ENCODE peak calls at places on chromosomes 13 and 19, in eight cellular contexts. One of them, this sample, is unnamed.

GRCh38 chr13:38348890-38349289 is 761 bp upstream of the UFM1 start:
- DNase-seq in cardiac muscle cell: no peak
- DNase-seq in DMS153: peak; percentile 16
- DNase-seq in substantia nigra: peak; percentile 1
- DNase-seq in COR-L47: peak; percentile 42
- DNase-seq in lower leg skin: no peak
- DNase-seq in astrocyte of the hippocampus: no peak
- DNase-seq in T1000: no peak
- DNase-seq in this sample: peak; percentile 80

GRCh38 chr13:37118002-37118401 is 12.5 kb upstream of the CSNK1A1L start:
- DNase-seq in cardiac muscle cell: no peak
- DNase-seq in DMS153: no peak
- DNase-seq in substantia nigra: no peak
- DNase-seq in COR-L47: no peak
- DNase-seq in lower leg skin: no peak
- DNase-seq in astrocyte of the hippocampus: peak; percentile 59
- DNase-seq in T1000: no peak
- DNase-seq in this sample: no peak

GRCh38 chr19:41264581-41265375 is 606 bp downstream of the HNRNPUL1 start:
- DNase-seq in cardiac muscle cell: peak; percentile 50
- DNase-seq in DMS153: no peak
- DNase-seq in substantia nigra: no peak
- DNase-seq in COR-L47: peak; percentile 58
- DNase-seq in lower leg skin: peak; percentile 39
- DNase-seq in astrocyte of the hippocampus: peak; percentile 65
- DNase-seq in T1000: no peak
- DNase-seq in this sample: peak; percentile 42

GRCh38 chr13:40668335-40668734 is 1.9 kb upstream of the FOXO1 start:
- DNase-seq in cardiac muscle cell: peak; percentile 41
- DNase-seq in DMS153: no peak
- DNase-seq in substantia nigra: no peak
- DNase-seq in COR-L47: no peak
- DNase-seq in lower leg skin: peak; percentile 78
- DNase-seq in astrocyte of the hippocampus: no peak
- DNase-seq in T1000: no peak
- DNase-seq in this sample: no peak

GRCh38 chr13:86882107-86882506 is 789.1 kb upstream of the SLITRK5 start:
- DNase-seq in cardiac muscle cell: no peak
- DNase-seq in DMS153: no peak
- DNase-seq in substantia nigra: no peak
- DNase-seq in COR-L47: no peak
- DNase-seq in lower leg skin: no peak
- DNase-seq in astrocyte of the hippocampus: no peak
- DNase-seq in T1000: no peak
- DNase-seq in this sample: no peak

GRCh38 chr13:54373211-54373610 is 1344.6 kb downstream of the OLFM4 start:
- DNase-seq in cardiac muscle cell: no peak
- DNase-seq in DMS153: no peak
- DNase-seq in substantia nigra: no peak
- DNase-seq in COR-L47: peak; percentile 92
- DNase-seq in lower leg skin: no peak
- DNase-seq in astrocyte of the hippocampus: no peak
- DNase-seq in T1000: no peak
- DNase-seq in this sample: no peak

GRCh38 chr19:15398501-15399233 is 19.1 kb upstream of the AKAP8 start:
- DNase-seq in cardiac muscle cell: no peak
- DNase-seq in DMS153: no peak
- DNase-seq in substantia nigra: no peak
- DNase-seq in COR-L47: no peak
- DNase-seq in lower leg skin: no peak
- DNase-seq in astrocyte of the hippocampus: no peak
- DNase-seq in T1000: no peak
- DNase-seq in this sample: no peak

GRCh38 chr19:50258918-50259372 is 55.5 kb downstream of the MYH14 start:
- DNase-seq in cardiac muscle cell: peak; percentile 5
- DNase-seq in DMS153: no peak
- DNase-seq in substantia nigra: no peak
- DNase-seq in COR-L47: no peak
- DNase-seq in lower leg skin: no peak
- DNase-seq in astrocyte of the hippocampus: no peak
- DNase-seq in T1000: no peak
- DNase-seq in this sample: no peak

GRCh38 chr19:784541-784940 is 12.7 kb upstream of the PTBP1 start:
- DNase-seq in cardiac muscle cell: no peak
- DNase-seq in DMS153: no peak
- DNase-seq in substantia nigra: no peak
- DNase-seq in COR-L47: no peak
- DNase-seq in lower leg skin: no peak
- DNase-seq in astrocyte of the hippocampus: no peak
- DNase-seq in T1000: no peak
- DNase-seq in this sample: no peak

GRCh38 chr19:980133-980998 is 3.8 kb upstream of the WDR18 start:
- DNase-seq in cardiac muscle cell: peak; percentile 34
- DNase-seq in DMS153: no peak
- DNase-seq in substantia nigra: no peak
- DNase-seq in COR-L47: no peak
- DNase-seq in lower leg skin: no peak
- DNase-seq in astrocyte of the hippocampus: no peak
- DNase-seq in T1000: no peak
- DNase-seq in this sample: no peak

GRCh38 chr13:50745542-50745941 is 98.0 kb downstream of the DLEU7 start:
- DNase-seq in cardiac muscle cell: no peak
- DNase-seq in DMS153: no peak
- DNase-seq in substantia nigra: no peak
- DNase-seq in COR-L47: no peak
- DNase-seq in lower leg skin: no peak
- DNase-seq in astrocyte of the hippocampus: no peak
- DNase-seq in T1000: no peak
- DNase-seq in this sample: no peak

GRCh38 chr13:36438594-36439483 is 6.5 kb downstream of the CCNA1 start:
- DNase-seq in cardiac muscle cell: no peak
- DNase-seq in DMS153: no peak
- DNase-seq in substantia nigra: no peak
- DNase-seq in COR-L47: no peak
- DNase-seq in lower leg skin: no peak
- DNase-seq in astrocyte of the hippocampus: no peak
- DNase-seq in T1000: no peak
- DNase-seq in this sample: no peak

GRCh38 chr13:35992964-35993363 is 138.2 kb downstream of the DCLK1 start:
- DNase-seq in cardiac muscle cell: peak; percentile 81
- DNase-seq in DMS153: no peak
- DNase-seq in substantia nigra: no peak
- DNase-seq in COR-L47: no peak
- DNase-seq in lower leg skin: no peak
- DNase-seq in astrocyte of the hippocampus: no peak
- DNase-seq in T1000: no peak
- DNase-seq in this sample: no peak